ENCODE peak calls at places on chromosomes 16 and 17, in four cellular contexts. E is K562, D is GM12878, N is SK-N-SH. Q is an unnamed sample.

GRCh38 chr17:40813804-40814203 is 8.6 kb downstream of the KRT10 start:
- DNase-seq in N (no peak), E (no peak), D (no peak), Q (no peak)

GRCh38 chr17:17782425-17783120 is 54.2 kb downstream of the SREBF1 start:
- DNase-seq in E (peak; percentile 47), N (peak; percentile 75), D (no peak), Q (peak; percentile 77)

GRCh38 chr17:39994448-39994847 is 13.8 kb downstream of the PSMD3 start:
- DNase-seq in N (no peak), D (no peak), E (no peak), Q (no peak)

GRCh38 chr17:69763503-69763902 is 311.5 kb upstream of the KCNJ16 start:
- DNase-seq in N (no peak), E (no peak), D (no peak), Q (no peak)

GRCh38 chr17:60355663-60356594 is 36.0 kb downstream of the USP32 start:
- DNase-seq in D (no peak), E (no peak), N (no peak), Q (no peak)

GRCh38 chr16:54462766-54463165 is 176.2 kb upstream of the IRX3 start:
- DNase-seq in D (no peak), E (no peak), N (no peak), Q (no peak)

GRCh38 chr17:78738245-78738644 is 43.8 kb downstream of the CYTH1 start:
- DNase-seq in D (no peak), N (no peak), E (no peak), Q (no peak)

GRCh38 chr17:64110436-64111152 is 19.4 kb downstream of the ERN1 start:
- DNase-seq in N (no peak), D (no peak), E (peak; percentile 23), Q (no peak)

GRCh38 chr16:67248401-67249177 is at the start of gene SLC9A5:
- DNase-seq in D (no peak), E (peak; percentile 66), N (peak; percentile 86), Q (peak; percentile 75)

DNA sequence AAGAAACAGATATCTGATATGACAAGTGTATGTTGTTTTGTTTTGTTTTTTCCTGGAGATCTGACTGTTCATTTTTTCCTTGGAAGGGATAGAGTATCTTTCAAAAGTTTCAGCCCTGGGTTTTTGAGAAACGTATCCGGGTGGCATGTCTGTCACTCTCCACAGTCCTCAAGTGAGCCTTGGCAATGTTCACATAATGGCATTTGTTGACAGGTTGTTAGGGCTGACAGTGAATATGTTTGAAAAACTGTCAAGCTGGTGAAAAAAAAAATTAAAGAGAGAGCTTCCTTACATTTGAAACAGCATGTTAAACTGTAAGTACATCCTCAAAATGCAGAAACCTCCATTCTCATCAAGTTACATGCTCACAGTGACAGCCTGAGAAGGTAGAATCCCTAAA is 113.0 kb upstream of the DYNLRB2 start:
- DNase-seq in E (no peak), D (no peak), N (no peak), Q (no peak)
- TF ChIP-seq EP300 in E (no peak), D (no peak), N (no peak), Q (no peak)

GRCh38 chr16:85449885-85450245 is 163.3 kb upstream of the GSE1 start:
- DNase-seq in D (no peak), N (no peak), E (no peak), Q (no peak)

GRCh38 chr16:85449195-85449884 is 163.8 kb upstream of the GSE1 start:
- DNase-seq in N (no peak), D (no peak), E (no peak), Q (no peak)

GRCh38 chr16:85446846-85447656 is 166.1 kb upstream of the GSE1 start:
- DNase-seq in E (no peak), N (no peak), D (peak; percentile 39), Q (no peak)

GRCh38 chr16:85447657-85448313 is 165.3 kb upstream of the GSE1 start:
- DNase-seq in E (no peak), D (no peak), N (no peak), Q (no peak)

GRCh38 chr16:85448557-85449194 is 164.4 kb upstream of the GSE1 start:
- DNase-seq in E (no peak), N (peak; percentile 86), D (no peak), Q (no peak)
- TF ChIP-seq NRF1 in E (no peak), N (no peak), D (no peak), Q (no peak)

DNA sequence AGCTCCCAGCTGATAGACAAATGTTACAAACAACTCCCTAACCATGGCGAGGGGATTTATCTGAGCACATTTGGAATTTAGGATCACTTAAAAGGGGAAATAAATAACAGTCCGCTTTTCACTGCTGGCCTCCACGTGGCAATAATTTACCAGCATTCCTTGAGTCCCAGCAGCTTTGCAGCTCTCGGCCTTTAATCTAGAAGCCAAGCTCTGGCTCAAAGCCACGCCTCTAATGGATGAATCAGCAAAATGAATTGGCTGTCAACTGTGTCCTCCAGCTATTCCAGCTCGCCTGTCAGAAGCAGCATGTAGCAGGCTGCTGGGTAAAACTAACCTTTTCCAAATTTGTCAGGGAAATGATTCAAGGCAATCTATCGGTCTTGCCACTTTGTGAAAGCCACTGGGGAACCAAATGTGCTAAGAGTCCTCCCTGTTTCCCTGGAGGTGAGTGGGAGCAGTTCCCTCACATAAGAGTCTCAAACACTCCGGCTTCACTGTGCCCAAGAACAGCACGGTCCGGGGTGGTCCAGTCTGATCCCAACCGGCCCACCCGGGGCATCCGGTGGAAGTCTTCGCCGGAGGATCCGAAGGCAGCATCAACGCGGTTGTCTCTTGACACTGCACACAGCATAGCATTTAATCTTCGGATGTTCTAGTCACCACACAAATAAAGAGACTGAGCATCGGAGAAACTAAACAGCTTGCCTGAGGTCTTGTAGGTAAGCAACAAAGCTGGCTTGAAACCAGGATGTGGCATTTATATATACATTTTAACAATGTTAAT is 143.3 kb downstream of the PARN start:
- DNase-seq in E (peak; percentile 85), D (no peak), N (peak; percentile 68), Q (no peak)
- TF ChIP-seq EP300 in E (no peak), D (no peak), N (no peak), Q (no peak)

DNA sequence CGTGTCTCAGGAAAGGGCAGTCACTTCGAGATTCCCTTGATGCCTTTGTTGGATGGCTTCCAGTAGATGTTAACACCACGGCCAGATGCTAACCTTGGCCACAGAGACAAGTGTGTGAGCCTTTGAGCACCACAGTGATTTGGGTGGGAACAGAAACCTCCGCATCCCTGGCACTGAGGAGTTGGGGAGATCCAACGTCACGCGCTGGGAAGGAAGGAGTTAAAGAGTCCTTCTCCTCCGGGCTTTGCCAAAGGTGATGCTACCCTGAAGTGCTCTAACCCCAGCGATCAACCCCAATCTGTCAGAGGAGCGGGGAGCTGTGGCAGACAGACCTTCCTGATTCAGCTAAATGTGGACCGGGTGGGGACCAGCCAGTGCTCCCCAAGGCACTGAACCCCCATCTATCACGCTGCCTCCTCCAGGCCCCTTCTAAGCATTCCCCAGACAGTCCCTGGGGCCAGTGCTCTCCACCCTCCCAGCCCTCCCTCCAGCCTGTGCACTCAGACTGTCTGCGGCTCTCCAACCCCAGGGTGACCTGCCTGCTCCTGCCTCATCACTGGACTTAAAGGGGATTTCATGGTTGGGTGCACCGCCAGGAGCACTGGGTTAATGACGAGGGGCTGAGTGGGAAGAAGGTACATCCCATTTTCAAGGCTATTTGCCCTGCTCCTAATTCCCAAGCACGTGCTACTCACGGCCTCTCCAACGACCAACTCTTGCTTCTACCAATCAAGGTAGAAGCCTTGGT is 3.2 kb upstream of the ABR start:
- DNase-seq in E (no peak), D (no peak), N (no peak), Q (no peak)
- TF ChIP-seq NRF1 in E (no peak), D (no peak), N (no peak), Q (no peak)

GRCh38 chr17:49691086-49691676 is 13.3 kb upstream of the SPOP start:
- DNase-seq in N (no peak), D (no peak), E (no peak), Q (no peak)
- TF ChIP-seq EP300 in N (no peak), D (no peak), E (no peak), Q (no peak)

GRCh38 chr16:78763821-78764440 is 664.5 kb downstream of the WWOX start:
- DNase-seq in D (no peak), N (no peak), E (no peak), Q (no peak)
- TF ChIP-seq NRF1 in D (no peak), N (no peak), E (no peak), Q (no peak)

GRCh38 chr16:59355704-59356103 is 621.6 kb upstream of the GOT2 start:
- DNase-seq in N (no peak), D (no peak), E (no peak), Q (no peak)

GRCh38 chr16:59356709-59357108 is 622.6 kb upstream of the GOT2 start:
- DNase-seq in N (no peak), E (peak; percentile 52), D (no peak), Q (no peak)

GRCh38 chr16:59356144-59356543 is 622.0 kb upstream of the GOT2 start:
- DNase-seq in N (no peak), E (no peak), D (no peak), Q (no peak)
- TF ChIP-seq EP300 in N (no peak), E (no peak), D (no peak), Q (no peak)

GRCh38 chr17:13721705-13722104 is 120.0 kb upstream of the HS3ST3A1 start:
- DNase-seq in D (no peak), N (no peak), E (no peak), Q (no peak)

GRCh38 chr17:13728751-13729150 is 127.0 kb upstream of the HS3ST3A1 start:
- DNase-seq in N (no peak), E (no peak), D (no peak), Q (no peak)

GRCh38 chr17:13727441-13728171 is 125.9 kb upstream of the HS3ST3A1 start:
- DNase-seq in E (no peak), N (no peak), D (no peak), Q (no peak)

DNA sequence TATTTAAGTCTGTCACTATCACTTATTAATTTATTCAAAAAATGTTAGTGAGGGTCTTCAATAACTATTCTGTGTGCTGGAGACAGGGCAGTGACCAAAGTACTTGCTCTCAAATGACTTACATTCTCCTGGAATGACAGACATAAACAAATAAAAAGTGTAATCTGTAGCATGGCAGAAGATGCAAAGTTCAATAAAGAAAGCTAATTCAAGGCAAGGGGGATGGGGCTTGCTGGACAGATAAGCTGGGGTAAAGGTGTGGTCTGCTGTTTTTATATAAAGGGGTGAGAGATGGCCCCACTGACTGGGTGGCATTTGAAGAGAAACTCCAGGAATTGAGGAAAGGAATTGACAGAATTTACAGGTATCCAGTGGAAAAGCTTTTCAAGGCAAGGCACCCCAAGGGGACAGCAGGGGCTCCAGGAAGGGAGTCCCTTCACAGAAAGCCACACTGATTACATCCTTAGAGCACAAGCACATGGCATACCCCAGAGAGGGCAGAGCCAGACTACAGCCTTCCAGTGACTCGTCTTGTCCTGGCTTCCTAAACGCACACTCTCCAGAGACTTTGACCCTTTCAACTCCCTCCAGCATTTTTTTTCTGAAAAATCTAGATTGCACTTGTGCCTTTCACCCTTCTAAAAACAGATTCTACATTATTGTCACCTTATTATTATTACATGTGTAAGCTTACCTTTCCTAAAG is 123.7 kb upstream of the HS3ST3A1 start:
- DNase-seq in D (no peak), N (no peak), E (no peak), Q (no peak)
- TF ChIP-seq NRF1 in D (no peak), N (no peak), E (no peak), Q (no peak)

GRCh38 chr16:23317751-23318150 is 15.6 kb downstream of the SCNN1B start:
- DNase-seq in E (no peak), D (no peak), N (no peak), Q (no peak)

GRCh38 chr16:23319861-23320615 is 17.9 kb downstream of the SCNN1B start:
- DNase-seq in N (no peak), E (no peak), D (no peak), Q (no peak)

GRCh38 chr16:23317266-23317661 is 15.2 kb downstream of the SCNN1B start:
- DNase-seq in E (no peak), N (no peak), D (no peak), Q (no peak)

GRCh38 chr16:23316634-23317265 is 14.6 kb downstream of the SCNN1B start:
- DNase-seq in E (no peak), D (no peak), N (no peak), Q (no peak)

GRCh38 chr16:23318639-23319038 is 16.5 kb downstream of the SCNN1B start:
- DNase-seq in N (no peak), E (no peak), D (no peak), Q (no peak)
- TF ChIP-seq EP300 in N (no peak), E (no peak), D (no peak), Q (no peak)